ENCODE peak calls at places on chromosomes 6 and 20, in five cellular contexts. One of them, this sample, is unnamed.

GRCh38 chr6:140485740-140486467 is 1111.5 kb upstream of the CITED2 start:
- DNase-seq in activated naive CD4-positive, alpha-beta T cell treated with anti-CD3 and anti-CD28 coated beads, Interleukin-2, amount 10 ng/mL, durations not matched to agents 7 days and 5 days: no peak
- DNase-seq in CD4-positive, CD25-positive, alpha-beta regulatory T cell: no peak
- DNase-seq in sigmoid colon: peak; percentile 66
- DNase-seq in anterior cingulate cortex: no peak
- DNase-seq in this sample: no peak

GRCh38 chr6:164396071-164397047 is 913.0 kb downstream of the C6orf118 start:
- DNase-seq in activated naive CD4-positive, alpha-beta T cell treated with anti-CD3 and anti-CD28 coated beads, Interleukin-2, amount 10 ng/mL, durations not matched to agents 7 days and 5 days: no peak
- DNase-seq in CD4-positive, CD25-positive, alpha-beta regulatory T cell: peak; percentile 20
- DNase-seq in sigmoid colon: no peak
- DNase-seq in anterior cingulate cortex: peak; percentile 41
- DNase-seq in this sample: no peak

GRCh38 chr20:18276821-18277220 is 11.5 kb upstream of the ZNF133 start:
- DNase-seq in activated naive CD4-positive, alpha-beta T cell treated with anti-CD3 and anti-CD28 coated beads, Interleukin-2, amount 10 ng/mL, durations not matched to agents 7 days and 5 days: peak; percentile 76
- DNase-seq in CD4-positive, CD25-positive, alpha-beta regulatory T cell: peak; percentile 63
- DNase-seq in sigmoid colon: no peak
- DNase-seq in anterior cingulate cortex: peak; percentile 67
- DNase-seq in this sample: no peak

GRCh38 chr6:90397929-90398674 is 101.5 kb upstream of the BACH2 start:
- DNase-seq in activated naive CD4-positive, alpha-beta T cell treated with anti-CD3 and anti-CD28 coated beads, Interleukin-2, amount 10 ng/mL, durations not matched to agents 7 days and 5 days: peak; percentile 75
- DNase-seq in CD4-positive, CD25-positive, alpha-beta regulatory T cell: peak; percentile 88
- DNase-seq in sigmoid colon: no peak
- DNase-seq in anterior cingulate cortex: no peak
- DNase-seq in this sample: no peak

GRCh38 chr6:42979523-42980177 is 669 bp upstream of the PEX6 start:
- DNase-seq in activated naive CD4-positive, alpha-beta T cell treated with anti-CD3 and anti-CD28 coated beads, Interleukin-2, amount 10 ng/mL, durations not matched to agents 7 days and 5 days: peak; percentile 31
- DNase-seq in CD4-positive, CD25-positive, alpha-beta regulatory T cell: peak; percentile 55
- DNase-seq in sigmoid colon: no peak
- DNase-seq in anterior cingulate cortex: no peak
- DNase-seq in this sample: no peak

GRCh38 chr6:90508753-90509152 is 78.1 kb downstream of the MAP3K7 start:
- DNase-seq in activated naive CD4-positive, alpha-beta T cell treated with anti-CD3 and anti-CD28 coated beads, Interleukin-2, amount 10 ng/mL, durations not matched to agents 7 days and 5 days: no peak
- DNase-seq in CD4-positive, CD25-positive, alpha-beta regulatory T cell: no peak
- DNase-seq in sigmoid colon: no peak
- DNase-seq in anterior cingulate cortex: no peak
- DNase-seq in this sample: no peak

GRCh38 chr6:119207973-119208725 is 129.7 kb upstream of the FAM184A start:
- DNase-seq in activated naive CD4-positive, alpha-beta T cell treated with anti-CD3 and anti-CD28 coated beads, Interleukin-2, amount 10 ng/mL, durations not matched to agents 7 days and 5 days: no peak
- DNase-seq in CD4-positive, CD25-positive, alpha-beta regulatory T cell: no peak
- DNase-seq in sigmoid colon: no peak
- DNase-seq in anterior cingulate cortex: no peak
- DNase-seq in this sample: no peak

GRCh38 chr20:53283597-53283996 is 310.0 kb downstream of the ZNF217 start:
- DNase-seq in activated naive CD4-positive, alpha-beta T cell treated with anti-CD3 and anti-CD28 coated beads, Interleukin-2, amount 10 ng/mL, durations not matched to agents 7 days and 5 days: no peak
- DNase-seq in CD4-positive, CD25-positive, alpha-beta regulatory T cell: no peak
- DNase-seq in sigmoid colon: no peak
- DNase-seq in anterior cingulate cortex: no peak
- DNase-seq in this sample: no peak

GRCh38 chr6:4962905-4963304 is 40.9 kb downstream of the RPP40 start:
- DNase-seq in activated naive CD4-positive, alpha-beta T cell treated with anti-CD3 and anti-CD28 coated beads, Interleukin-2, amount 10 ng/mL, durations not matched to agents 7 days and 5 days: no peak
- DNase-seq in CD4-positive, CD25-positive, alpha-beta regulatory T cell: no peak
- DNase-seq in sigmoid colon: no peak
- DNase-seq in anterior cingulate cortex: no peak
- DNase-seq in this sample: no peak

GRCh38 chr6:83429857-83430605 is 820 bp downstream of the ME1 start:
- DNase-seq in activated naive CD4-positive, alpha-beta T cell treated with anti-CD3 and anti-CD28 coated beads, Interleukin-2, amount 10 ng/mL, durations not matched to agents 7 days and 5 days: no peak
- DNase-seq in CD4-positive, CD25-positive, alpha-beta regulatory T cell: no peak
- DNase-seq in sigmoid colon: no peak
- DNase-seq in anterior cingulate cortex: no peak
- DNase-seq in this sample: no peak

GRCh38 chr6:169035381-169036280 is 218.0 kb downstream of the THBS2 start:
- DNase-seq in activated naive CD4-positive, alpha-beta T cell treated with anti-CD3 and anti-CD28 coated beads, Interleukin-2, amount 10 ng/mL, durations not matched to agents 7 days and 5 days: no peak
- DNase-seq in CD4-positive, CD25-positive, alpha-beta regulatory T cell: no peak
- DNase-seq in sigmoid colon: no peak
- DNase-seq in anterior cingulate cortex: no peak
- DNase-seq in this sample: peak; percentile 59

This sample was measured in mesenteric fat pad.